ENCODE peak calls at places on chromosomes 3 and 15, in four cellular contexts. S is CD4-positive, alpha-beta memory T cell; I is spleen; O is pancreas. V is an unnamed sample.

GRCh38 chr3:190338717-190339116 is 16.5 kb upstream of the CLDN1 start:
- DNase-seq in O (no peak), S (no peak), I (no peak), V (no peak)

GRCh38 chr3:127042634-127043033 is 59.7 kb downstream of the PLXNA1 start:
- DNase-seq in O (peak; percentile 54), I (peak; percentile 71), S (no peak), V (no peak)

GRCh38 chr3:46852839-46853355 is 10.3 kb downstream of the MYL3 start:
- DNase-seq in I (peak; percentile 41), S (no peak), O (no peak), V (no peak)

GRCh38 chr3:39130026-39130425 is 22.5 kb downstream of the TTC21A start:
- DNase-seq in O (peak; percentile 23), I (peak; percentile 33), S (no peak), V (no peak)

GRCh38 chr15:90479656-90480055 is 50.1 kb upstream of the CRTC3 start:
- DNase-seq in O (no peak), I (no peak), S (no peak), V (no peak)

GRCh38 chr3:127135241-127136023 is 57.5 kb upstream of the PRR23E start:
- DNase-seq in S (no peak), I (no peak), O (no peak), V (no peak)

GRCh38 chr3:58351920-58352319 is 19.2 kb downstream of the PXK start:
- DNase-seq in S (no peak), I (no peak), O (no peak), V (no peak)

GRCh38 chr15:90697180-90697579 is 20.0 kb upstream of the BLM start:
- DNase-seq in I (no peak), O (no peak), S (no peak), V (no peak)

GRCh38 chr3:100993309-100993708 is at the start of gene ABI3BP:
- DNase-seq in O (peak; percentile 67), S (no peak), I (peak; percentile 76), V (no peak)

GRCh38 chr3:47273564-47273963 is 9.0 kb downstream of the KIF9 start:
- DNase-seq in S (no peak), I (no peak), O (no peak), V (no peak)

GRCh38 chr3:46293991-46294833 is 52.0 kb downstream of the CCR3 start:
- DNase-seq in O (no peak), I (no peak), S (no peak), V (no peak)

GRCh38 chr15:77986891-77987764 is 90.4 kb downstream of the TBC1D2B start:
- DNase-seq in O (no peak), I (peak; percentile 75), S (no peak), V (no peak)

GRCh38 chr3:178318957-178319528 is 217.2 kb upstream of the KCNMB2 start:
- DNase-seq in S (no peak), O (no peak), I (no peak), V (no peak)

GRCh38 chr15:98440917-98441316 is 207.4 kb upstream of the IGF1R start:
- DNase-seq in I (peak; percentile 58), O (peak; percentile 32), S (no peak), V (no peak)

GRCh38 chr3:157807286-157807685 is 298.9 kb downstream of the SHOX2 start:
- DNase-seq in O (no peak), I (no peak), S (no peak), V (no peak)

GRCh38 chr3:67382551-67382950 is 271.9 kb downstream of the SUCLG2 start:
- DNase-seq in S (no peak), I (no peak), O (no peak), V (no peak)

GRCh38 chr3:57278237-57278636 is 14.2 kb downstream of the ASB14 start:
- DNase-seq in I (no peak), S (no peak), O (no peak), V (no peak)

GRCh38 chr3:11514191-11514770 is 129.4 kb downstream of the VGLL4 start:
- DNase-seq in O (no peak), I (no peak), S (no peak), V (no peak)

GRCh38 chr3:50242778-50243551 is 7.0 kb downstream of the GNAI2 start:
- DNase-seq in S (peak; percentile 76), I (peak; percentile 97), O (no peak), V (peak; percentile 50)

GRCh38 chr15:50229336-50229735 is 36.2 kb downstream of the HDC start:
- DNase-seq in S (no peak), O (no peak), I (no peak), V (no peak)

GRCh38 chr3:150384517-150385212 is 23.4 kb upstream of the TSC22D2 start:
- DNase-seq in S (peak; percentile 50), O (no peak), I (peak; percentile 82), V (peak; percentile 83)

GRCh38 chr3:104005815-104006214 is 1360.9 kb upstream of the ALCAM start:
- DNase-seq in S (no peak), O (no peak), I (no peak), V (no peak)

GRCh38 chr3:11509175-11510000 is 134.3 kb downstream of the VGLL4 start:
- DNase-seq in O (peak; percentile 67), I (no peak), S (no peak), V (no peak)

DNA sequence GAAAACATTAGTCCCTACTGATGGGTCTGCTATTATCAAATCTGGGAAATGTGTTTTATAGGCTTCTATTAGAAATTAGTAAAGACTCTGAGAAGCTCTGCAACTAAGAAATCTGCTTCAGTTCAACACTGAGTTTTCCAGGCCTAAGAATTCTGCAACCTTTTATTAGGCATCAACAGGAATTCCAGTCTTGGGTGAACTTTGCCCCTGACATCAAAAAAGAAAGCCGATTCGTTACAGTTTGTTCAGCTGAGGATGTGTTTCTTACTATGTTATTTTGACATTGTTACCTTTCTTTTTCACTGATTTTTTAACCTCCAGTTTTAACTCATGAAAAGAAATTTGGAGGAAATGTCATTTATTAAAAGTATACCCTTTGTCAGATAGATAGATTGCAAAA is 131.5 kb upstream of the KCNH8 start:
- DNase-seq in O (no peak), I (no peak), S (no peak), V (no peak)
- H3K9me3 ChIP-seq in O (no peaks in the 10 kb centered on the region), I (peaks cover 4% of the 10 kb centered on the region), S (no peaks in the 10 kb centered on the region), V (no peaks in the 10 kb centered on the region)

GRCh38 chr15:60003243-60004018 is 680 bp upstream of the FOXB1 start:
- DNase-seq in O (no peak), I (no peak), S (no peak), V (peak; percentile 35)

GRCh38 chr15:60005352-60006202 is 1.5 kb downstream of the FOXB1 start:
- DNase-seq in I (peak; percentile 73), S (no peak), O (no peak), V (peak; percentile 16)

GRCh38 chr15:60006203-60006782 is 2.2 kb downstream of the FOXB1 start:
- DNase-seq in S (peak; percentile 76), I (peak; percentile 84), O (no peak), V (peak; percentile 38)

GRCh38 chr15:60004019-60004845 is at the start of gene FOXB1:
- DNase-seq in S (no peak), I (no peak), O (no peak), V (peak; percentile 63)

DNA sequence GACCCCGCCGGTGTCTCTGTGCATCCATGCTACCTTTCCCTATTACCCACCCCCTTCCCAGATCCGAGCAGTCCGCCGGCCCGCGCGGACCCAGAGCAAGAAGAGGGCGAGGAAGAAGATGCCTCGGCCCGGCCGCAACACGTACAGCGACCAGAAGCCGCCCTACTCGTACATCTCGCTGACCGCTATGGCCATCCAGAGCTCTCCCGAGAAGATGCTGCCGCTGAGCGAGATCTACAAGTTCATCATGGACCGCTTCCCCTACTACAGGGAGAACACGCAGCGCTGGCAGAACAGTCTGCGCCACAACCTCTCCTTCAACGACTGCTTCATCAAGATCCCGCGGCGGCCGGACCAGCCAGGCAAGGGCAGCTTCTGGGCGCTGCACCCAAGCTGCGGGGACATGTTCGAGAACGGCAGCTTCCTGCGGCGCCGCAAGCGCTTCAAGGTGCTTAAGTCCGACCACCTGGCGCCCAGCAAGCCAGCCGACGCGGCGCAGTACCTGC is 788 bp downstream of the FOXB1 start:
- DNase-seq in O (no peak), S (no peak), I (no peak), V (peak; percentile 49)
- H3K4me1 ChIP-seq in O (no peaks in the 10 kb centered on the region), S (peaks cover 46% of the 10 kb centered on the region), I (peaks cover 41% of the 10 kb centered on the region), V (peaks cover 44% of the 10 kb centered on the region)

GRCh38 chr3:82376883-82377282 is 615.4 kb upstream of the GBE1 start:
- DNase-seq in S (no peak), I (no peak), O (no peak), V (no peak)
- H3K9me3 ChIP-seq in S (no peaks in the 10 kb centered on the region), I (peaks cover 38% of the 10 kb centered on the region), O (no peaks in the 10 kb centered on the region), V (no peaks in the 10 kb centered on the region)

GRCh38 chr15:73941449-73941848 is 15.2 kb downstream of the LOXL1 start:
- DNase-seq in I (no peak), O (no peak), S (no peak), V (no peak)

GRCh38 chr15:73941871-73942635 is 15.8 kb downstream of the LOXL1 start:
- DNase-seq in S (peak; percentile 43), O (no peak), I (peak; percentile 77), V (peak; percentile 26)

GRCh38 chr15:73940061-73940981 is 14.1 kb downstream of the LOXL1 start:
- DNase-seq in O (no peak), S (no peak), I (peak; percentile 66), V (no peak)

GRCh38 chr15:73942751-73943270 is 16.5 kb downstream of the LOXL1 start:
- DNase-seq in I (peak; percentile 66), O (no peak), S (no peak), V (no peak)

DNA sequence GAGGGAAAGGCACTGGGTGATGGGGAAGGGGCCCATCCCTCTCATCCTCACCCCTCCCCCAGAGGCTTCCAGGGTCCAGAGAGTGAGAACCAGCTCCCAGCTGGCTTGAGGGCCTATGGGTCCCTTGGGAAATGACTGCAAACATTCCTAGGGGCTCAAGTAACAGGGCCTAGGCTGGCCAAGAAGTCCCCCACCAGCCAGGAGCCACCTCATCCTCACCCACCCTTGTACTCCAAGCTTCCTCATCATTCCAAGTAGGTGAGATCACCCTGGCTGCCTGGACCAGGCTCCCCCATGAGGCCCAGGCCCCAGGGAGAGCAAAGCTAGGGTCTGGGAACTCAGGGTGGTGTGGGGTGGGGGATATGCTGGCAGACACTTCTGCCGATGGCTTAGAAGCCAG is 14.8 kb downstream of the LOXL1 start:
- DNase-seq in O (no peak), S (no peak), I (peak; percentile 54), V (no peak)
- H3K4me1 ChIP-seq in O (no peaks in the 10 kb centered on the region), S (peaks cover 32% of the 10 kb centered on the region), I (peaks cover 66% of the 10 kb centered on the region), V (peaks cover 23% of the 10 kb centered on the region)

GRCh38 chr3:452221-452620 is 255.7 kb downstream of the CHL1 start:
- DNase-seq in O (no peak), S (no peak), I (no peak), V (no peak)
- H3K9me3 ChIP-seq in O (no peaks in the 10 kb centered on the region), S (no peaks in the 10 kb centered on the region), I (no peaks in the 10 kb centered on the region), V (no peaks in the 10 kb centered on the region)

DNA sequence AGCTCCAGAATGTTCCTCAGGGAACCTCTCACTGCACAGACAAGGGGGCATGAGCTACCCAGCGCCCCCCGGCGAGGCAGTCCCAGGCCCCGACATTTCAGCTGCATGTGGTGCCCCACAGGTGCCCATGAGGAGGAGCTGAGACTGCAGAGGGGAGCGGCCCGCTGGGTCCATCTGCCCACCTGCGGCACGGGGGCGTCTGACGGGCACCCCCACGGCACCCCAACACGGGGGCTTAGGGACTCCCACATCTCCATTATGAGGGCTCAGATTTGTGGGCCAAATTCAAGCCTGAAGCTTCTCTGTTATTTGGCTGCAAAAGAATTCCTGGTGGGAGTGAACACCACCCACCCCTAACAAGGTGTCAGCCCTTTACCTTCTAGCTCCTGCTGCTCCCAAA is 258.4 kb downstream of the UACA start:
- DNase-seq in S (no peak), O (no peak), I (no peak), V (no peak)
- H3K4me1 ChIP-seq in S (peaks cover 66% of the 10 kb centered on the region), O (no peaks in the 10 kb centered on the region), I (peaks cover 96% of the 10 kb centered on the region), V (peaks cover 32% of the 10 kb centered on the region)